ENCODE peak calls at places on chromosomes 5 and 9, in four cellular contexts. One of them, this sample, is unnamed.

GRCh38 chr5:176524987-176525386 is 12.2 kb downstream of the RNF44 start:
- DNase-seq in nephron progenitor cell: no peak
- DNase-seq in NCI-H524 treated with DMSO at 0.1 percent for 48 hours: no peak
- DNase-seq in neural progenitor cell: no peak
- DNase-seq in this sample: no peak

GRCh38 chr5:126793097-126793496 is 16.2 kb downstream of the LMNB1 start:
- DNase-seq in nephron progenitor cell: no peak
- DNase-seq in NCI-H524 treated with DMSO at 0.1 percent for 48 hours: no peak
- DNase-seq in neural progenitor cell: no peak
- DNase-seq in this sample: no peak

GRCh38 chr5:131379071-131379538 is 115.3 kb downstream of the CDC42SE2 start:
- DNase-seq in nephron progenitor cell: no peak
- DNase-seq in NCI-H524 treated with DMSO at 0.1 percent for 48 hours: no peak
- DNase-seq in neural progenitor cell: no peak
- DNase-seq in this sample: no peak

GRCh38 chr5:172749881-172750608 is 20.9 kb downstream of the DUSP1 start:
- DNase-seq in nephron progenitor cell: no peak
- DNase-seq in NCI-H524 treated with DMSO at 0.1 percent for 48 hours: no peak
- DNase-seq in neural progenitor cell: no peak
- DNase-seq in this sample: no peak

GRCh38 chr9:108386859-108387384 is 468.9 kb downstream of the ACTL7B start:
- DNase-seq in nephron progenitor cell: no peak
- DNase-seq in NCI-H524 treated with DMSO at 0.1 percent for 48 hours: no peak
- DNase-seq in neural progenitor cell: no peak
- DNase-seq in this sample: no peak

GRCh38 chr5:44389410-44389879 is at the start of gene FGF10:
- DNase-seq in nephron progenitor cell: peak; percentile 78
- DNase-seq in NCI-H524 treated with DMSO at 0.1 percent for 48 hours: peak; percentile 51
- DNase-seq in neural progenitor cell: peak; percentile 88
- DNase-seq in this sample: no peak

GRCh38 chr5:115947260-115947659 is 15.0 kb upstream of the LVRN start:
- DNase-seq in nephron progenitor cell: no peak
- DNase-seq in NCI-H524 treated with DMSO at 0.1 percent for 48 hours: no peak
- DNase-seq in neural progenitor cell: no peak
- DNase-seq in this sample: no peak

GRCh38 chr5:30000231-30000630 is 1193.3 kb upstream of the CDH6 start:
- DNase-seq in nephron progenitor cell: no peak
- DNase-seq in NCI-H524 treated with DMSO at 0.1 percent for 48 hours: no peak
- DNase-seq in neural progenitor cell: no peak
- DNase-seq in this sample: no peak

GRCh38 chr5:171840066-171840465 is 54.4 kb downstream of the SMIM23 start:
- DNase-seq in nephron progenitor cell: no peak
- DNase-seq in NCI-H524 treated with DMSO at 0.1 percent for 48 hours: peak; percentile 21
- DNase-seq in neural progenitor cell: peak; percentile 17
- DNase-seq in this sample: no peak